ENCODE peak calls at places on chromosomes 2 and 18, in ten cellular contexts. O is activated T-cell treated with anti-CD3 and anti-CD28 coated beads, Interleukin-2, amount 50 U/mL, for 72 hours; K is naive thymus-derived CD8-positive, alpha-beta T cell; H is Kasumi-1; L is HEK293T; P is pancreas; E is cardiac fibroblast; Z is upper lobe of right lung; B is ACHN; I is OCI-LY7. F is an unnamed sample.

GRCh38 chr2:241271641-241272297 is 43.7 kb downstream of the HDLBP start:
- DNase-seq in O (peak), K (peak), H (peak), L (peak), P (peak), E (peak), Z (peak), B (peak), I (no peak), F (peak)

GRCh38 chr2:96353606-96354095 is 18.1 kb downstream of the NCAPH start:
- DNase-seq in O (no peak), K (no peak), H (no peak), L (no peak), P (no peak), E (peak), Z (no peak), B (no peak), I (no peak), F (no peak)

GRCh38 chr18:9869713-9870430 is 15.9 kb upstream of the TXNDC2 start:
- DNase-seq in O (peak), K (no peak), H (peak), L (peak), P (no peak), E (peak), Z (no peak), B (peak), I (peak), F (peak)

GRCh38 chr2:145194671-145195070 is 674.8 kb upstream of the ZEB2 start:
- DNase-seq in O (no peak), K (no peak), H (no peak), L (peak), P (no peak), E (no peak), Z (no peak), B (no peak), I (no peak), F (no peak)

GRCh38 chr2:172380436-172381274 is 46.7 kb upstream of the ITGA6 start:
- DNase-seq in O (no peak), K (no peak), H (peak), L (no peak), P (no peak), E (no peak), Z (no peak), B (no peak), I (no peak), F (no peak)

GRCh38 chr2:20425371-20425881 is 21.4 kb upstream of the RHOB start:
- DNase-seq in O (no peak), K (no peak), H (no peak), L (no peak), P (no peak), E (no peak), Z (no peak), B (no peak), I (peak), F (no peak)

GRCh38 chr2:160989778-160990177 is 170.4 kb upstream of the TANK start:
- DNase-seq in O (no peak), K (no peak), H (no peak), L (no peak), P (no peak), E (peak), Z (no peak), B (no peak), I (no peak), F (no peak)

GRCh38 chr2:234795974-234796690 is 155.7 kb upstream of the SH3BP4 start:
- DNase-seq in O (no peak), K (no peak), H (no peak), L (no peak), P (no peak), E (no peak), Z (no peak), B (no peak), I (no peak), F (no peak)

GRCh38 chr2:164954186-164954585 is 1.1 kb downstream of the SLC38A11 start:
- DNase-seq in O (no peak), K (no peak), H (no peak), L (no peak), P (no peak), E (no peak), Z (no peak), B (no peak), I (no peak), F (no peak)

GRCh38 chr2:153408708-153409107 is 69.9 kb downstream of the RPRM start:
- DNase-seq in O (no peak), K (no peak), H (no peak), L (no peak), P (no peak), E (no peak), Z (no peak), B (no peak), I (no peak), F (no peak)

GRCh38 chr2:79369127-79369526 is 143.7 kb upstream of the CTNNA2 start:
- DNase-seq in O (no peak), K (no peak), H (peak), L (no peak), P (no peak), E (no peak), Z (no peak), B (no peak), I (no peak), F (no peak)

F was measured in GM20000.